ENCODE peak calls at places on chromosome 1, in nine cellular contexts. E, K, B, Z, J, R, G, O and Y are unnamed samples.

GRCh38 chr1:2611034-2611501 is 21.7 kb downstream of the MMEL1 start:
- DNase-seq in E (peak), K (peak), B (peak), Z (peak), J (peak), R (peak), G (no peak), O (peak), Y (peak)

GRCh38 chr1:15584489-15585363 is at the start of gene AGMAT:
- DNase-seq in E (peak), K (peak), B (peak), Z (peak), J (peak), R (peak), G (peak), O (peak), Y (peak)

GRCh38 chr1:48251858-48252257 is 29.3 kb downstream of the SLC5A9 start:
- DNase-seq in E (no peak), K (no peak), B (no peak), Z (no peak), J (no peak), R (no peak), G (no peak), O (no peak), Y (no peak)

GRCh38 chr1:6859415-6860343 is 74.4 kb downstream of the CAMTA1 start:
- DNase-seq in E (peak), K (no peak), B (peak), Z (no peak), J (no peak), R (no peak), G (no peak), O (no peak), Y (no peak)

GRCh38 chr1:45942411-45942810 is 139.0 kb downstream of the MAST2 start:
- DNase-seq in E (no peak), K (no peak), B (no peak), Z (no peak), J (no peak), R (no peak), G (no peak), O (no peak), Y (no peak)

GRCh38 chr1:2306151-2306978 is 78.2 kb downstream of the SKI start:
- DNase-seq in E (no peak), K (no peak), B (no peak), Z (no peak), J (no peak), R (no peak), G (no peak), O (no peak), Y (no peak)

GRCh38 chr1:199132006-199132405 is 493.2 kb downstream of the PTPRC start:
- DNase-seq in E (no peak), K (no peak), B (no peak), Z (no peak), J (no peak), R (no peak), G (no peak), O (no peak), Y (no peak)

GRCh38 chr1:151106891-151107290 is 36.3 kb downstream of the GABPB2 start:
- DNase-seq in E (peak), K (no peak), B (peak), Z (no peak), J (no peak), R (no peak), G (no peak), O (no peak), Y (no peak)

GRCh38 chr1:190904091-190904695 is 426.5 kb upstream of the BRINP3 start:
- DNase-seq in E (peak), K (no peak), B (peak), Z (no peak), J (no peak), R (no peak), G (no peak), O (no peak), Y (no peak)

GRCh38 chr1:7646981-7647901 is 123.9 kb upstream of the VAMP3 start:
- DNase-seq in E (peak), K (peak), B (peak), Z (peak), J (peak), R (peak), G (peak), O (peak), Y (no peak)